ENCODE peak calls at places on chromosomes 1 and 21, in ten cellular contexts. G is B cell; T is spleen; R is activated T-helper 1 cell treated with Interleukin-2 at 50 U/mL for 16 hours; K is Kasumi-1; P is substantia nigra; Z is neural crest cell; Y is NCI-H1694 treated with DMSO at 0.1 percent for 48 hours; C is right lobe of liver; Q is stimulated activated CD8-positive, alpha-beta memory T cell treated with anti-CD3 and anti-CD28 coated beads, Interleukin-4, amount 100 ng/mL, for 1 hour. I is an unnamed sample.

GRCh38 chr1:117366982-117367768 is at the start of gene MAN1A2:
- DNase-seq in G (peak; percentile 87), T (peak; percentile 98), R (peak; percentile 66), K (peak; percentile 56), P (peak; percentile 88), Z (peak; percentile 61), Y (peak; percentile 48), C (peak; percentile 96), Q (peak; percentile 53), I (peak; percentile 69)

GRCh38 chr21:46622226-46622625 is 13.2 kb upstream of the PRMT2 start:
- DNase-seq in G (peak; percentile 41), T (no peak), R (no peak), K (peak; percentile 97), P (peak; percentile 75), Z (peak; percentile 56), Y (no peak), C (no peak), Q (no peak), I (no peak)

GRCh38 chr1:224080082-224080774 is 33.7 kb upstream of the FBXO28 start:
- DNase-seq in G (no peak), T (no peak), R (no peak), K (no peak), P (no peak), Z (no peak), Y (no peak), C (no peak), Q (no peak), I (peak; percentile 77)

GRCh38 chr1:53949023-53949611 is 3.0 kb downstream of the LRRC42 start:
- DNase-seq in G (peak; percentile 42), T (no peak), R (no peak), K (peak; percentile 62), P (peak; percentile 6), Z (peak; percentile 36), Y (peak; percentile 60), C (no peak), Q (no peak), I (peak; percentile 21)

GRCh38 chr21:27269646-27270045 is 302.8 kb upstream of the ADAMTS5 start:
- DNase-seq in G (no peak), T (no peak), R (no peak), K (peak; percentile 53), P (no peak), Z (no peak), Y (no peak), C (no peak), Q (no peak), I (peak; percentile 83)

GRCh38 chr1:77406661-77407060 is 124.8 kb downstream of the AK5 start:
- DNase-seq in G (no peak), T (no peak), R (no peak), K (no peak), P (no peak), Z (no peak), Y (no peak), C (no peak), Q (no peak), I (no peak)

GRCh38 chr1:40151457-40152079 is 9.6 kb upstream of the RLF start:
- DNase-seq in G (no peak), T (no peak), R (no peak), K (no peak), P (no peak), Z (no peak), Y (no peak), C (no peak), Q (no peak), I (no peak)

GRCh38 chr21:39094847-39095525 is 88.3 kb downstream of the PSMG1 start:
- DNase-seq in G (no peak), T (no peak), R (no peak), K (no peak), P (no peak), Z (no peak), Y (no peak), C (peak; percentile 68), Q (no peak), I (no peak)

GRCh38 chr21:17900281-17900989 is 81.3 kb upstream of the C21orf91 start:
- DNase-seq in G (no peak), T (no peak), R (no peak), K (no peak), P (no peak), Z (no peak), Y (no peak), C (no peak), Q (no peak), I (no peak)

GRCh38 chr1:207817778-207818751 is 66.2 kb downstream of the CD46 start:
- DNase-seq in G (no peak), T (no peak), R (no peak), K (no peak), P (no peak), Z (no peak), Y (no peak), C (peak; percentile 44), Q (no peak), I (no peak)

GRCh38 chr1:242467556-242468145 is 56.8 kb downstream of the PLD5 start:
- DNase-seq in G (peak; percentile 47), T (no peak), R (no peak), K (peak; percentile 55), P (peak; percentile 27), Z (peak; percentile 59), Y (peak; percentile 80), C (peak; percentile 49), Q (no peak), I (peak; percentile 62)

GRCh38 chr1:30397576-30397975 is 325.8 kb downstream of the MATN1 start:
- DNase-seq in G (no peak), T (peak; percentile 36), R (no peak), K (no peak), P (no peak), Z (no peak), Y (no peak), C (no peak), Q (no peak), I (no peak)

GRCh38 chr1:53627031-53627430 is 111.9 kb downstream of the GLIS1 start:
- DNase-seq in G (no peak), T (peak; percentile 36), R (no peak), K (no peak), P (no peak), Z (no peak), Y (no peak), C (peak; percentile 20), Q (no peak), I (no peak)

I was measured in AG08395.